ENCODE peak calls at places on chromosomes 13 and 19, in six cellular contexts. K is CD8-positive, alpha-beta T cell; G is neuronal stem cell; T is 8988T; X is heart right ventricle; U is Calu3. V is an unnamed sample.

GRCh38 chr13:24280722-24281121 is 28.7 kb upstream of the C1QTNF9 start:
- DNase-seq in K (no peak), G (no peak), T (no peak), X (no peak), U (no peak), V (no peak)

GRCh38 chr19:19552811-19553210 is 14.7 kb downstream of the CILP2 start:
- DNase-seq in K (no peak), G (no peak), T (peak; percentile 94), X (no peak), U (peak; percentile 64), V (no peak)

GRCh38 chr19:47183579-47183978 is 47.4 kb downstream of the BBC3 start:
- DNase-seq in K (no peak), G (no peak), T (no peak), X (no peak), U (no peak), V (no peak)

GRCh38 chr13:50915562-50915961 is 6.0 kb downstream of the RNASEH2B start:
- DNase-seq in K (peak; percentile 35), G (no peak), T (no peak), X (no peak), U (no peak), V (no peak)

GRCh38 chr19:7701654-7702457 is at the start of gene FCER2:
- DNase-seq in K (no peak), G (no peak), T (no peak), X (no peak), U (no peak), V (peak; percentile 54)

GRCh38 chr19:20912973-20913372 is 10.1 kb upstream of the ZNF85 start:
- DNase-seq in K (no peak), G (no peak), T (no peak), X (no peak), U (no peak), V (no peak)

GRCh38 chr13:65461590-65461989 is 1768.5 kb downstream of the PCDH9 start:
- DNase-seq in K (no peak), G (no peak), T (no peak), X (no peak), U (no peak), V (no peak)

GRCh38 chr13:39273953-39274352 is 235.7 kb downstream of the NHLRC3 start:
- DNase-seq in K (no peak), G (no peak), T (no peak), X (no peak), U (peak; percentile 4), V (no peak)

GRCh38 chr19:47615714-47616113 is 6.8 kb downstream of the BICRA start:
- DNase-seq in K (no peak), G (no peak), T (no peak), X (no peak), U (no peak), V (no peak)

GRCh38 chr19:19261350-19262189 is 11.5 kb downstream of the TM6SF2 start:
- DNase-seq in K (no peak), G (peak; percentile 75), T (no peak), X (no peak), U (no peak), V (no peak)

GRCh38 chr13:103312467-103312866 is 246.2 kb upstream of the SLC10A2 start:
- DNase-seq in K (no peak), G (no peak), T (no peak), X (no peak), U (no peak), V (no peak)

GRCh38 chr13:55437162-55437561 is 1703.6 kb upstream of the PRR20A start:
- DNase-seq in K (no peak), G (peak; percentile 35), T (no peak), X (no peak), U (no peak), V (no peak)

GRCh38 chr13:40152145-40152544 is 496.7 kb downstream of the COG6 start:
- DNase-seq in K (no peak), G (no peak), T (no peak), X (peak; percentile 13), U (peak; percentile 53), V (no peak)

GRCh38 chr13:98886587-98886986 is 91.3 kb downstream of the DOCK9 start:
- DNase-seq in K (no peak), G (no peak), T (no peak), X (no peak), U (no peak), V (no peak)

GRCh38 chr19:48424694-48425219 is 21.0 kb upstream of the GRWD1 start:
- DNase-seq in K (no peak), G (no peak), T (peak; percentile 51), X (no peak), U (peak; percentile 67), V (no peak)

GRCh38 chr19:5624154-5624663 is 1.3 kb downstream of the SAFB start:
- DNase-seq in K (peak; percentile 41), G (no peak), T (no peak), X (peak; percentile 22), U (no peak), V (peak; percentile 65)

GRCh38 chr13:90565985-90566713 is 781.3 kb upstream of the MIR17HG start:
- DNase-seq in K (no peak), G (no peak), T (no peak), X (no peak), U (no peak), V (no peak)

GRCh38 chr19:58047672-58048071 is 11.4 kb upstream of the ZNF135 start:
- DNase-seq in K (no peak), G (no peak), T (no peak), X (no peak), U (no peak), V (no peak)

GRCh38 chr19:17726914-17727773 is 7.9 kb downstream of the MAP1S start:
- DNase-seq in K (no peak), G (no peak), T (no peak), X (no peak), U (no peak), V (no peak)

GRCh38 chr13:61463027-61463426 is 47.4 kb upstream of the PCDH20 start:
- DNase-seq in K (no peak), G (no peak), T (no peak), X (no peak), U (no peak), V (no peak)

GRCh38 chr13:29918845-29919244 is 68.4 kb upstream of the UBL3 start:
- DNase-seq in K (no peak), G (no peak), T (no peak), X (no peak), U (peak; percentile 47), V (no peak)

GRCh38 chr13:110126391-110126961 is 180.5 kb downstream of the COL4A1 start:
- DNase-seq in K (no peak), G (peak; percentile 84), T (no peak), X (peak; percentile 77), U (no peak), V (no peak)

GRCh38 chr13:108377646-108378206 is 108.2 kb downstream of the TNFSF13B start:
- DNase-seq in K (no peak), G (no peak), T (no peak), X (no peak), U (no peak), V (no peak)

GRCh38 chr19:49592486-49593232 is 1.7 kb downstream of the PRR12 start:
- DNase-seq in K (no peak), G (no peak), T (peak; percentile 47), X (no peak), U (no peak), V (no peak)

GRCh38 chr13:107574517-107575215 is 640.7 kb downstream of the LIG4 start:
- DNase-seq in K (no peak), G (no peak), T (no peak), X (no peak), U (no peak), V (no peak)

GRCh38 chr19:43754312-43754561 is 525 bp downstream of the SMG9 start:
- DNase-seq in K (no peak), G (no peak), T (no peak), X (no peak), U (no peak), V (no peak)

GRCh38 chr13:85520445-85520844 is 278.8 kb downstream of the SLITRK6 start:
- DNase-seq in K (no peak), G (no peak), T (no peak), X (no peak), U (no peak), V (no peak)